ENCODE peak calls at places on chromosomes 7 and 10, in five cellular contexts. X is K562, N is H1, D is HepG2, G is GM12892. U is an unnamed sample.

GRCh38 chr10:3563298-3563697 is 221.7 kb downstream of the KLF6 start:
- DNase-seq in G (no peak), X (no peak), N (no peak), D (no peak), U (no peak)

GRCh38 chr10:72694476-72695369 is 2.8 kb downstream of the MCU start:
- DNase-seq in N (no peak), D (peak), G (no peak), X (no peak), U (no peak)

GRCh38 chr10:17206210-17206709 is 4.8 kb upstream of the TRDMT1 start:
- DNase-seq in X (no peak), D (no peak), G (no peak), N (no peak), U (no peak)

GRCh38 chr7:3082386-3082785 is 38.7 kb upstream of the CARD11 start:
- DNase-seq in N (no peak), G (no peak), D (no peak), X (no peak), U (no peak)

GRCh38 chr10:87845624-87846377 is 17.5 kb downstream of the KLLN start:
- DNase-seq in G (no peak), D (no peak), N (no peak), X (no peak), U (no peak)

GRCh38 chr10:84478679-84479078 is 150.3 kb downstream of the CCSER2 start:
- DNase-seq in D (no peak), X (no peak), N (no peak), G (no peak), U (no peak)

GRCh38 chr10:69505636-69506318 is 54.5 kb downstream of the TSPAN15 start:
- DNase-seq in D (no peak), G (no peak), N (no peak), X (no peak), U (no peak)

GRCh38 chr10:42976353-42977031 is 100.4 kb upstream of the RET start:
- DNase-seq in X (no peak), N (no peak), D (no peak), G (no peak), U (no peak)

GRCh38 chr7:30135551-30136271 is 925 bp downstream of the MTURN start:
- DNase-seq in G (peak), X (no peak), N (no peak), D (peak), U (peak)

GRCh38 chr10:451021-451471 is 238.4 kb downstream of the DIP2C start:
- DNase-seq in X (no peak), N (no peak), D (no peak), G (peak), U (peak)

GRCh38 chr10:93652857-93653256 is 40.5 kb downstream of the PDE6C start:
- DNase-seq in D (no peak), N (no peak), X (no peak), G (no peak), U (no peak)

GRCh38 chr7:77765906-77766800 is 32.1 kb downstream of the TMEM60 start:
- DNase-seq in N (no peak), D (peak), G (no peak), X (no peak), U (no peak)

GRCh38 chr10:117168729-117169128 is 28.6 kb upstream of the KCNK18 start:
- DNase-seq in G (no peak), N (no peak), X (no peak), D (no peak), U (no peak)

GRCh38 chr10:102678842-102679289 is 34.6 kb downstream of the TRIM8 start:
- DNase-seq in X (peak), N (no peak), G (peak), D (peak), U (no peak)

GRCh38 chr7:116211913-116212596 is 1.7 kb downstream of the TES start:
- DNase-seq in D (no peak), N (no peak), X (no peak), G (no peak), U (no peak)
- TF ChIP-seq TAF1 in D (no peak), N (no peak), X (no peak), G (no peak), U (no peak)

GRCh38 chr7:100874300-100874576 is 665 bp upstream of the SRRT start:
- DNase-seq in X (no peak), D (no peak), N (no peak), G (no peak), U (no peak)

GRCh38 chr7:100878013-100878412 is 3.1 kb downstream of the SRRT start:
- DNase-seq in X (no peak), N (no peak), G (no peak), D (no peak), U (no peak)

GRCh38 chr7:100875356-100875751 is 451 bp downstream of the SRRT start:
- DNase-seq in D (peak), X (no peak), G (no peak), N (no peak), U (no peak)

GRCh38 chr7:100873599-100874299 is 1.2 kb upstream of the SRRT start:
- DNase-seq in G (no peak), X (no peak), N (no peak), D (no peak), U (no peak)

DNA sequence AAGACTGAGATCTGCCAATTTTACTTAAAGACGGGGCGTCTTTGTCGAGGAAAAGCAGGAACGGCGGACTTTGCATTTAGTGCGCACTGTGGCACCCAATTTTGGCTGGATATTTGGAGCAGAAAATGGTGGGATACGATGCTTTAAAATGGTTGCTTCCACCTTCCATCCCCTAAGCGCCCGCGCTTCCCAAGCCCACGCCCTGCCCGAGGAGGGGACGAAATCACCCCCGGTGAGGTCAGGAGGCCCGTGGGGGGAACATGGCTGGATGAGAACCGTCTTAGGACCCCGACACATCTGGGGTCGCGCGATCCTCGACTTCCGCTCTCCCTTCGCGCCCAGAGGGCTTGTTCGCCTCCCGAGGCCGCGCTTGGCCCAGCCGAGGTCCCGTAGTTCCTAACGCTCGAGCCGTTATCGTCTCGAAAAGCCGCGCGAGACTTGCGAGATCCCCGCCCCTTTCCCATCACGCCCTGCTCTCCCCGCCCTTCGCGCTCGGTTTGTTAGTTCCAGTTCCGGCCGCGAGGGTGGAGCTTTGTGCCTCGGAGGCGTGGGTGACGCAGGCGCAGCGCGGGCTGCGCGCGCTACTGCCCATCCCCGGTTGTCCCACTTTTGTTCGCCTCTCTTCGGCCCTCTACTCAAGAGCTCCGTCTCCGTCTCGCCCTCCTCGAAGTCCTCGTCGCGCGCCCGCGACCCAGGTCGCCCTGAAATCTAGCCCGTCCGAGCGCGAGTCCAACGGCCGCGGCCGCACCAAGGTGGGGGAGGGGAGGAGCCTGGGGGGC is at the start of gene SRRT:
- DNase-seq in X (peak), D (peak), N (peak), G (peak), U (peak)
- TF ChIP-seq POLR2A in X (peak), D (peak), N (no peak), G (peak), U (peak)

GRCh38 chr10:8462565-8462964 is 408.1 kb downstream of the GATA3 start:
- DNase-seq in X (no peak), N (no peak), D (no peak), G (no peak), U (no peak)
- TF ChIP-seq TAF1 in X (no peak), N (no peak), D (no peak), G (no peak), U (no peak)

GRCh38 chr10:124742418-124743187 is 1.6 kb downstream of the FAM53B start:
- DNase-seq in D (peak), N (no peak), X (peak), G (no peak), U (no peak)

GRCh38 chr10:124741922-124742417 is 2.2 kb downstream of the FAM53B start:
- DNase-seq in D (no peak), N (no peak), G (no peak), X (no peak), U (no peak)

GRCh38 chr10:124739996-124740373 is 4.2 kb downstream of the FAM53B start:
- DNase-seq in D (no peak), G (no peak), X (no peak), N (no peak), U (no peak)

GRCh38 chr10:124740374-124741280 is 3.6 kb downstream of the FAM53B start:
- DNase-seq in N (no peak), D (peak), X (no peak), G (no peak), U (no peak)

DNA sequence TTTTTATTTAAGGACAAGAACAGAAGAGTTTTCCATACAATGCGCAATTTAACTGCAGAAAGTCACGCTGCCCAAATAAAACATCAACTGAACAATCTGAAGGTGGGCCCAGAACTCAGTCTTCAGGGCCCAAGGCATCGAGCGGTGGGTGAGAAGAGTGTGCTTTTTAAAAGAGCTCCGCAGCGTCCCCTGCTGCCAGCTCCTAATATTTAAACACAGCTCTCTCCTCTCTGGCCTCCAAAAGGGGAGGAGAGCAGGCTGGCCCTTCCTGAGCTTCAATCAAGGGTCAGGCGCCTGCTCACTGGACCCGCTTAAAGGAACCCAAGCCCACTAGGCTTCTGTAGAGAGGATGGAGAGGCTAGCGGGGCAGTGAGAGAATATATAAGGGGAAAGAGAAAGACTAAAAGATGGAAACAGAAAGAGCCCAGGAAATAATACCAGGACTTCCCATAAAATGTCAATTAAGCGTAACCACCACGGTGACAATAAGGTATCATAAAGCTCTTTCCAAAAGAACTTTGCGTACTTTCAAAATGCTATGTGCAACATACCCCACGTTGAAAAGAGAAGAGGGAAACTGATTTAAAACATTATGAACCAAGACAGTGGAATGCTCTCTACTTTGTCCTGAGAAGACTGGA is 2.8 kb downstream of the FAM53B start:
- DNase-seq in G (peak), D (peak), N (no peak), X (peak), U (peak)
- TF ChIP-seq POLR2A in G (no peak), D (no peak), N (no peak), X (no peak), U (no peak)